ENCODE peak calls at places on chromosome 6, in six cellular contexts. L, P, S, T, W and C are unnamed samples. For H3K4me1, the result is how much of the 10 kb centered on the place peaks cover.

GRCh38 chr6:149961728-149962425 is 1.9 kb upstream of the ULBP1 start:
- DNase-seq in L (no peak), P (no peak), S (peak), T (no peak), W (no peak), C (peak)

GRCh38 chr6:37802810-37803209 is 16.7 kb upstream of the ZFAND3 start:
- DNase-seq in L (no peak), P (no peak), S (no peak), T (no peak), W (no peak), C (no peak)

GRCh38 chr6:15872252-15873103 is 209.7 kb upstream of the DTNBP1 start:
- DNase-seq in L (no peak), P (no peak), S (no peak), T (no peak), W (no peak), C (no peak)

GRCh38 chr6:133707456-133707855 is 181.5 kb upstream of the TCF21 start:
- DNase-seq in L (no peak), P (no peak), S (peak), T (no peak), W (no peak), C (peak)

GRCh38 chr6:49937811-49938210 is 26.2 kb downstream of the DEFB114 start:
- DNase-seq in L (no peak), P (no peak), S (no peak), T (no peak), W (no peak), C (no peak)

GRCh38 chr6:82867946-82868345 is 197.7 kb downstream of the UBE3D start:
- DNase-seq in L (no peak), P (no peak), S (no peak), T (no peak), W (no peak), C (no peak)

GRCh38 chr6:34295721-34296120 is 46.9 kb upstream of the SMIM29 start:
- DNase-seq in L (no peak), P (no peak), S (no peak), T (no peak), W (no peak), C (no peak)

GRCh38 chr6:115838763-115839401 is 221.8 kb downstream of the FRK start:
- DNase-seq in L (no peak), P (no peak), S (peak), T (no peak), W (no peak), C (peak)

GRCh38 chr6:125807293-125807692 is 16.5 kb downstream of the NCOA7 start:
- DNase-seq in L (no peak), P (no peak), S (no peak), T (no peak), W (no peak), C (no peak)

GRCh38 chr6:93721386-93722048 is 302.2 kb upstream of the EPHA7 start:
- DNase-seq in L (no peak), P (no peak), S (peak), T (no peak), W (no peak), C (peak)
- TF ChIP-seq CTCF in L (no peak), P (no peak), S (peak), T (no peak), W (no peak), C (peak)

GRCh38 chr6:130365166-130366010 is 429 bp upstream of the TMEM200A start:
- DNase-seq in L (peak), P (peak), S (peak), T (no peak), W (peak), C (peak)
- H3K27ac ChIP-seq in L (peak), P (peak), S (no peak), T (peak), W (no peak), C (no peak)

GRCh38 chr6:996271-996852 is 303.4 kb upstream of the EXOC2 start:
- DNase-seq in L (no peak), P (no peak), S (no peak), T (no peak), W (no peak), C (no peak)
- H3K4me1 ChIP-seq in L (under half), P (under half), S (under half), T (under half), W (under half), C (under half)

DNA sequence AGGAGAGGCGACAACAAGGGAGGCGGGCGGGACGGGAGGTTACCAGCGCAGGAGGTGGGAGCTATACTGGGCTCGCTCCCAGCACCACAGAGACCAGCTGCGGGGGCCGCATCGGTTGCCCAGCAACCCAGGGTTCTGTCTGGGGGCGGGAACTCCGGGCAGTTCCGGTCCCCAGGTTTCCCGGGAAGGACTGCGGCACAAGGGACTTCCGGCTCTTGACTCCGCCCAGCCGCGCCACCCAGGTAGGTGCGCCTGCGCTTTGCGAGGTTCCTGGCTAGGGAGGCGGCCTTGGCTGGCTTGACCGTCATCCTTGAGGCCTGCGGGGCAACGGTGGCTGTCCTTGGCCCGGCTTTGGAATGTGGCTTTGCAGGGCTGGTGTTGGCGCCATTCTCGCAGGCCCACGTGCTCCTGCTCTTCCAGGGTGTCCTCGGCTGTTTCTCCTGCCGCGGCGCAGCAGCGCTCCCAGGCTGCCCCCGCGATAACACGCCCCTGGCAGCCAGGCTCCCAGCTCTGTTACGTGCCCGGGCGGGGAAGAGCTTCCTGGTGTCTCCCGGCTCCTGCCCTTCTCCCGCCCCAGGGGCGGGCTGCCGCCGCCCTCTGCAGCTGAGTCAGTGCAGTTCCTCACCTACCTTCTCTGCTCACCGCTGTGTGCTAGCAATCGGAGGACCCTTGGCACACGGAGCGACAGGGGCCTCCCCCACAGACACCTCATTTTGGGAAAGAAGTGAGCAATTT is at the start of gene RSPH3:
- DNase-seq in L (peak), P (peak), S (peak), T (peak), W (peak), C (peak)
- TF ChIP-seq CTCF in L (no peak), P (peak), S (peak), T (no peak), W (peak), C (peak)

GRCh38 chr6:31272856-31273626 is 1.1 kb upstream of the HLA-C start:
- DNase-seq in L (no peak), P (no peak), S (peak), T (no peak), W (peak), C (no peak)

GRCh38 chr6:31271641-31272357 is at the start of gene HLA-C:
- DNase-seq in L (peak), P (peak), S (peak), T (peak), W (peak), C (peak)

GRCh38 chr6:31272431-31272830 is 539 bp upstream of the HLA-C start:
- DNase-seq in L (no peak), P (no peak), S (peak), T (no peak), W (peak), C (no peak)

GRCh38 chr6:31267504-31268371 is 4.2 kb downstream of the HLA-C start:
- DNase-seq in L (no peak), P (no peak), S (no peak), T (no peak), W (no peak), C (no peak)

GRCh38 chr6:31270788-31271640 is 878 bp downstream of the HLA-C start:
- DNase-seq in L (peak), P (peak), S (peak), T (peak), W (peak), C (peak)
- H3K27ac ChIP-seq in L (no peak), P (peak), S (no peak), T (peak), W (peak), C (peak)